ENCODE peak calls at places on chromosomes 5 and 9, in four cellular contexts. One of them, this sample, is unnamed. For H3K27me3, the result is how much of the 10 kb centered on the place peaks cover.

GRCh38 chr5:159311063-159311462 is 19.2 kb downstream of the IL12B start:
- DNase-seq in uterus: no peak
- DNase-seq in upper lobe of right lung: no peak
- DNase-seq in transverse colon: no peak
- DNase-seq in this sample: no peak

GRCh38 chr9:120080781-120081180 is 499.2 kb downstream of the CDK5RAP2 start:
- DNase-seq in transverse colon: no peak
- DNase-seq in upper lobe of right lung: no peak
- DNase-seq in uterus: no peak
- DNase-seq in this sample: no peak

GRCh38 chr5:135324897-135325650 is 74.0 kb downstream of the MACROH2A1 start:
- DNase-seq in transverse colon: no peak
- DNase-seq in upper lobe of right lung: no peak
- DNase-seq in uterus: no peak
- DNase-seq in this sample: no peak

GRCh38 chr9:26756881-26757280 is 135.7 kb downstream of the CAAP1 start:
- DNase-seq in transverse colon: no peak
- DNase-seq in upper lobe of right lung: no peak
- DNase-seq in uterus: no peak
- DNase-seq in this sample: no peak

GRCh38 chr5:85512896-85513295 is 1104.8 kb upstream of the COX7C start:
- DNase-seq in uterus: no peak
- DNase-seq in upper lobe of right lung: peak
- DNase-seq in transverse colon: no peak
- DNase-seq in this sample: peak

GRCh38 chr9:85741112-85741874 is 461 bp downstream of the AGTPBP1 start:
- DNase-seq in transverse colon: peak
- DNase-seq in uterus: no peak
- DNase-seq in upper lobe of right lung: peak
- DNase-seq in this sample: peak

GRCh38 chr9:76905984-76906861 is at the start of gene PRUNE2:
- DNase-seq in upper lobe of right lung: peak
- DNase-seq in uterus: peak
- DNase-seq in transverse colon: peak
- DNase-seq in this sample: peak

GRCh38 chr9:93096131-93096802 is at the start of gene CARD19:
- DNase-seq in upper lobe of right lung: peak
- DNase-seq in transverse colon: peak
- DNase-seq in uterus: peak
- DNase-seq in this sample: peak

GRCh38 chr5:77518304-77518703 is 26.2 kb upstream of the WDR41 start:
- DNase-seq in uterus: no peak
- DNase-seq in transverse colon: no peak
- DNase-seq in upper lobe of right lung: no peak
- DNase-seq in this sample: no peak

GRCh38 chr9:129637673-129638439 is 4.1 kb downstream of the ASB6 start:
- DNase-seq in uterus: no peak
- DNase-seq in transverse colon: no peak
- DNase-seq in upper lobe of right lung: no peak
- DNase-seq in this sample: no peak

GRCh38 chr5:172999974-173000373 is 16.4 kb downstream of the ATP6V0E1 start:
- DNase-seq in transverse colon: no peak
- DNase-seq in upper lobe of right lung: no peak
- DNase-seq in uterus: no peak
- DNase-seq in this sample: no peak

GRCh38 chr9:70081120-70081495 is 37.5 kb downstream of the MAMDC2 start:
- DNase-seq in upper lobe of right lung: no peak
- DNase-seq in transverse colon: no peak
- DNase-seq in uterus: no peak
- DNase-seq in this sample: no peak

GRCh38 chr5:38602641-38603040 is 46.2 kb upstream of the LIFR start:
- DNase-seq in uterus: no peak
- DNase-seq in upper lobe of right lung: no peak
- DNase-seq in transverse colon: no peak
- DNase-seq in this sample: no peak

GRCh38 chr9:93827545-93828330 is 127.4 kb downstream of the BARX1 start:
- DNase-seq in uterus: no peak
- DNase-seq in upper lobe of right lung: peak
- DNase-seq in transverse colon: peak
- DNase-seq in this sample: peak

GRCh38 chr5:143585970-143586369 is 182.5 kb upstream of the NR3C1 start:
- DNase-seq in uterus: no peak
- DNase-seq in transverse colon: no peak
- DNase-seq in upper lobe of right lung: no peak
- DNase-seq in this sample: no peak

GRCh38 chr5:172496671-172497371 is 42.5 kb upstream of the SH3PXD2B start:
- DNase-seq in uterus: peak
- DNase-seq in transverse colon: no peak
- DNase-seq in upper lobe of right lung: no peak
- DNase-seq in this sample: no peak

GRCh38 chr9:7777776-7778175 is 21.8 kb downstream of the DMAC1 start:
- DNase-seq in transverse colon: no peak
- DNase-seq in upper lobe of right lung: no peak
- DNase-seq in uterus: no peak
- DNase-seq in this sample: no peak

GRCh38 chr5:139725073-139725830 is 70.4 kb upstream of the PSD2 start:
- DNase-seq in uterus: peak
- DNase-seq in transverse colon: no peak
- DNase-seq in upper lobe of right lung: peak
- DNase-seq in this sample: peak

GRCh38 chr5:116084231-116084630 is 594 bp upstream of the COMMD10 start:
- DNase-seq in uterus: no peak
- DNase-seq in upper lobe of right lung: no peak
- DNase-seq in transverse colon: peak
- DNase-seq in this sample: peak

GRCh38 chr9:113254991-113255390 is 20.4 kb downstream of the CDC26 start:
- DNase-seq in uterus: no peak
- DNase-seq in upper lobe of right lung: no peak
- DNase-seq in transverse colon: no peak
- DNase-seq in this sample: no peak

GRCh38 chr5:178203670-178204204 is 596 bp upstream of the HNRNPAB start:
- DNase-seq in upper lobe of right lung: no peak
- DNase-seq in uterus: no peak
- DNase-seq in transverse colon: no peak
- DNase-seq in this sample: no peak

GRCh38 chr9:33290994-33291397 is 680 bp downstream of the NFX1 start:
- DNase-seq in upper lobe of right lung: no peak
- DNase-seq in transverse colon: no peak
- DNase-seq in uterus: no peak
- DNase-seq in this sample: no peak

GRCh38 chr5:32837211-32837610 is 126.1 kb downstream of the NPR3 start:
- DNase-seq in upper lobe of right lung: no peak
- DNase-seq in uterus: no peak
- DNase-seq in transverse colon: no peak
- DNase-seq in this sample: no peak

GRCh38 chr5:135437796-135438560 is 9.2 kb downstream of the DCANP1 start:
- DNase-seq in uterus: no peak
- DNase-seq in upper lobe of right lung: peak
- DNase-seq in transverse colon: peak
- DNase-seq in this sample: peak

DNA sequence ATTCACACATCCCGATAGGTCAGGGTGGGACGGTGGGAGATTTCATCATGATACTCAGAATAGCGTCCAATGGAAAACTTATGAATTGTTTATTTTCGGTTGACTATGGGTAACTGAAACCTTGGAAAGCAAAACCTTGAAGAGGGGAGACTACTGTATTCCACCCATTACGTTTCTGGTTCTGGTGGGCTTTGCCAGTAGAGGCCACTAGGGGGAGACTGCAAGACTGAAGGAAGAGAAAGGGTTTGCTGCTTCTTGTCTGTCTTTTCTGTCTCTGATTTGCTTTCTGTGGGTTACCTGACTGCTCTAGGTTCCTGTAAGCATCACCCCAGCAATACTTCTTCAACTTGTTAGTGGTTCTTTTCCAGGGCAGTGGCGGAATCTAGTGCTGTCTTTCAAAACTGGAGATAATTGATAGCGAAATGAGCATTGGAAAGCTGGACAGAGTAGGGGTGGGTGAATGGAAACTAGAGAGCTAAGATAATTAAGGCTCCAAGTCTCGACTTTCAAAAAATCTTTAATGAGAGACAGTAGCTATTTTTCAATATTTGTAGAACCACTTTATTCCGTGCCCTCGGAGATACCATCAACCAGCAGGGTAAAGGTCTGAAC is 27.0 kb downstream of the GRIN3A start:
- DNase-seq in uterus: no peak
- DNase-seq in transverse colon: no peak
- DNase-seq in upper lobe of right lung: no peak
- DNase-seq in this sample: no peak
- TF ChIP-seq CTCF in uterus: no peak
- TF ChIP-seq CTCF in transverse colon: no peak
- TF ChIP-seq CTCF in upper lobe of right lung: peak
- TF ChIP-seq CTCF in this sample: peak

DNA sequence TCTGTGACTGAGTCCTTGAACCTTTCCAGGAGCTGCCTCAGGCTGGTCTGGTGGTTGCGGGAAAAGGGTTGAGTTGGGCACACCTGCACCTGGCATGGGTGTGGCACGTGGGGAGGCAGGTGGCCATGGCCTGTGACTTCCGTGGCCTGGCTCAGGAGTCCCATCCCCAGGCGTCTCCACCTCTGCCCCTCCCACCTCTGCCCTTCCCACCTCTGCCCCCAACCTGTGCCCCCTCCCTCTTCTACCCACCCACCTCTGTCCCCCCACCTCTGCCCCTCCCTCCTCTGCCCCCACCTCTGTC is 1.9 kb upstream of the QRFP start:
- DNase-seq in upper lobe of right lung: no peak
- DNase-seq in uterus: no peak
- DNase-seq in transverse colon: peak
- DNase-seq in this sample: no peak
- H3K27me3 ChIP-seq in upper lobe of right lung: under half
- H3K27me3 ChIP-seq in uterus: under half
- H3K27me3 ChIP-seq in transverse colon: under half
- H3K27me3 ChIP-seq in this sample: under half

GRCh38 chr9:101226803-101227202 is 158.0 kb downstream of the BAAT start:
- DNase-seq in uterus: no peak
- DNase-seq in transverse colon: no peak
- DNase-seq in upper lobe of right lung: no peak
- DNase-seq in this sample: no peak
- TF ChIP-seq CTCF in uterus: no peak
- TF ChIP-seq CTCF in transverse colon: no peak
- TF ChIP-seq CTCF in upper lobe of right lung: no peak
- TF ChIP-seq CTCF in this sample: no peak

GRCh38 chr5:175826980-175827379 is 44.4 kb upstream of the CPLX2 start:
- DNase-seq in upper lobe of right lung: no peak
- DNase-seq in transverse colon: no peak
- DNase-seq in uterus: no peak
- DNase-seq in this sample: no peak
- H3K27me3 ChIP-seq in upper lobe of right lung: under half
- H3K27me3 ChIP-seq in transverse colon: under half
- H3K27me3 ChIP-seq in uterus: under half
- H3K27me3 ChIP-seq in this sample: under half

DNA sequence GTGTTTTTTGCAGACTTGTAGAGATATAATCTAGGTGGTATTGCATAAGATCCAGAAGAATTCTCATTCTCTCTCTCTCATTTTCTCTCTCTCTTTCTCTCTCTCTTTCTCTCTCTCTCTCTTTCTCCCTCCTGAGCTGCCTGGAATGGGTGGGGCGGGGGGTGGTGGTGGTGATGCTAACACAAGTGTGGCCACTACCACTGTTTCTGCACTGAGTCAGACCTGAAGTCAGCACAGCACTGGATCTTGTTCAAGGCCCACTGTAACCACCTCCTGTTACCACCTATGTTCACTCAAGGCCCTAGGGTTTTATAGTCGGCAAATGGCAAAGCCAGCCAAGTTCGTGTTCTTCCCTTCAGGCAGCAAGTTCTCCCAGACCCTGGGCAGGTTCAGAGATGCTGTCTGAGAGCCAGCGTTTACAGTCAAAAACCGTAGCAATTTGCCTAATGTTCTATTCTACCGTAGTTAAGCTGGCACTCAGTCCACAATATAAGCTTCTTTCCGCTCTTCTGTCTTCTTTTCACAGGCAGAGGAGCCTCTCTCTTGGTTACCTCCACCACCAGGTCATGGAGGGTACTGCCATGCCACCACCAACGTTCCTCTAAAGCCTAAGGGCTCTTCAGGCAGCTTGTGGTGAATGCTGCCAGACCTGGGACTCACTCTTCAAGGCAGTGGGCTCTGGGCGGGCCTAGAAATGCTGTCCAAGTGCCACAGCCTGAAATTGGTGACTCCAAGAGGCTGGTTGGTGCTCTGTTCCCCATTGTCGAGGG is 235.7 kb upstream of the PRR16 start:
- DNase-seq in uterus: no peak
- DNase-seq in transverse colon: no peak
- DNase-seq in upper lobe of right lung: no peak
- DNase-seq in this sample: no peak
- TF ChIP-seq CTCF in uterus: no peak
- TF ChIP-seq CTCF in transverse colon: no peak
- TF ChIP-seq CTCF in upper lobe of right lung: no peak
- TF ChIP-seq CTCF in this sample: no peak

DNA sequence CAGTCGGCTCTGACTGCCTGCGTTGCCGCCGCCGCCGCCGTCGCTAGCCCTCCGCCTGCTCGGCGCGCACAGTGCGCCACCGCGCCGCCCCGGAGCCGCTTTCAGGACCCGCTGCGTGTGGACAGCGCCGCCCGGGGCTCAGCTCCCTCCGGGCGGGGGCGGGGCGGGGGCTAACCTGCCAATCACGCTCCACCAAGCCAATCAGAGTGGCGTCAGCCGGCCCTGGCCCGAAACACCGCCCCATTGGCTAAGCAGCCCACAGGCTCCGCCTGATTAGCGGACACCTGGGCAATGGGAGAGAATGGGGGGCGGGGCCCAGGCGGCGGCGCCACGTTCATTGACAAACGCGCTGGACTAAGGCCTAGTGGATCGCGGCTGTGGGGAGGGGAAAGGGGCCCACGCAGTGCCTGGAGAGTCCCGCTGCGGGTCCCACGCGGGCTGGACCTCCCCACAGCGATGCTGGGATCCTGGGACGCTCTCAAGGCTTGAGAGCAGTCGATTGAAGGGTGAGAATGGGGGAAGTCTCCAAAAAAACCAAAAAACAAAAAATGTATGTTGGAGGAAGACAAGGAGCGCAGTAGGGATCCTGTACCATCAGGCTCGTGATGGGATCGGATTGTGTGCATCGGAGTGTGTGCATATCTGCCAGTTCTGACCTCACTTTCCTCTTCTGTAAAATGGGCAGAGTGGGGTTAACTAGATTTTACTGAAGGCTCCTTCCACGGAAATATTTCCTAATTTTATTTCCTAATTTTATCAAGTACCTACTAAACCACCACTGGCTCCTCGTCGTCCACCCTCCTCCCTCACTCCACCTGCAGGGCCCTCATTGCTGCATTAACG is 6.3 kb downstream of the PAX5 start:
- DNase-seq in uterus: peak
- DNase-seq in upper lobe of right lung: peak
- DNase-seq in transverse colon: peak
- DNase-seq in this sample: peak
- H3K27me3 ChIP-seq in uterus: under half
- H3K27me3 ChIP-seq in upper lobe of right lung: half or more
- H3K27me3 ChIP-seq in transverse colon: half or more
- H3K27me3 ChIP-seq in this sample: half or more